ENCODE peak calls at places on chromosome 13, in five cellular contexts. Z, L, T, U and P are unnamed samples.
A peak's percentile ranks its signal among the peaks of the same experiment; 100 is the strongest.

GRCh38 chr13:64130170-64130569 is 2714.5 kb upstream of the PCDH20 start:
- DNase-seq in T (no peak), L (peak; percentile 25), Z (no peak), U (no peak), P (no peak)

GRCh38 chr13:98202026-98202425 is 25.0 kb upstream of the RNF113B start:
- DNase-seq in L (no peak), Z (no peak), T (no peak), U (no peak), P (no peak)

GRCh38 chr13:94309576-94309975 is 169.9 kb downstream of the DCT start:
- DNase-seq in Z (no peak), T (no peak), U (no peak), L (no peak), P (no peak)

GRCh38 chr13:66977156-66977555 is 253.0 kb downstream of the PCDH9 start:
- DNase-seq in L (no peak), T (no peak), Z (no peak), U (no peak), P (no peak)

GRCh38 chr13:43363156-43363918 is 340.0 kb downstream of the DNAJC15 start:
- DNase-seq in L (no peak), U (no peak), Z (no peak), T (peak; percentile 45), P (no peak)

GRCh38 chr13:33236021-33236420 is 49.5 kb downstream of the STARD13 start:
- DNase-seq in T (no peak), L (no peak), Z (no peak), U (no peak), P (no peak)

GRCh38 chr13:59823495-59823894 is 340.2 kb downstream of the DIAPH3 start:
- DNase-seq in Z (no peak), L (no peak), U (no peak), T (peak; percentile 22), P (peak; percentile 38)

GRCh38 chr13:107211073-107211472 is 643.1 kb upstream of the ARGLU1 start:
- DNase-seq in U (peak; percentile 74), L (peak; percentile 79), Z (peak; percentile 83), T (peak; percentile 97), P (peak; percentile 26)

GRCh38 chr13:108561152-108561551 is 68.3 kb upstream of the MYO16 start:
- DNase-seq in T (no peak), U (no peak), L (no peak), Z (no peak), P (no peak)

GRCh38 chr13:43864921-43865320 is 14.6 kb downstream of the CCDC122 start:
- DNase-seq in L (no peak), Z (no peak), U (no peak), T (no peak), P (no peak)

GRCh38 chr13:53200075-53200474 is 171.5 kb downstream of the OLFM4 start:
- DNase-seq in U (no peak), L (no peak), T (no peak), Z (no peak), P (no peak)

GRCh38 chr13:53198699-53199098 is 170.1 kb downstream of the OLFM4 start:
- DNase-seq in L (no peak), Z (no peak), T (no peak), U (no peak), P (no peak)

GRCh38 chr13:53201454-53202225 is 173.0 kb downstream of the OLFM4 start:
- DNase-seq in L (no peak), U (no peak), T (no peak), Z (no peak), P (no peak)

GRCh38 chr13:53198017-53198416 is 169.4 kb downstream of the OLFM4 start:
- DNase-seq in Z (no peak), U (no peak), T (no peak), L (no peak), P (no peak)

DNA sequence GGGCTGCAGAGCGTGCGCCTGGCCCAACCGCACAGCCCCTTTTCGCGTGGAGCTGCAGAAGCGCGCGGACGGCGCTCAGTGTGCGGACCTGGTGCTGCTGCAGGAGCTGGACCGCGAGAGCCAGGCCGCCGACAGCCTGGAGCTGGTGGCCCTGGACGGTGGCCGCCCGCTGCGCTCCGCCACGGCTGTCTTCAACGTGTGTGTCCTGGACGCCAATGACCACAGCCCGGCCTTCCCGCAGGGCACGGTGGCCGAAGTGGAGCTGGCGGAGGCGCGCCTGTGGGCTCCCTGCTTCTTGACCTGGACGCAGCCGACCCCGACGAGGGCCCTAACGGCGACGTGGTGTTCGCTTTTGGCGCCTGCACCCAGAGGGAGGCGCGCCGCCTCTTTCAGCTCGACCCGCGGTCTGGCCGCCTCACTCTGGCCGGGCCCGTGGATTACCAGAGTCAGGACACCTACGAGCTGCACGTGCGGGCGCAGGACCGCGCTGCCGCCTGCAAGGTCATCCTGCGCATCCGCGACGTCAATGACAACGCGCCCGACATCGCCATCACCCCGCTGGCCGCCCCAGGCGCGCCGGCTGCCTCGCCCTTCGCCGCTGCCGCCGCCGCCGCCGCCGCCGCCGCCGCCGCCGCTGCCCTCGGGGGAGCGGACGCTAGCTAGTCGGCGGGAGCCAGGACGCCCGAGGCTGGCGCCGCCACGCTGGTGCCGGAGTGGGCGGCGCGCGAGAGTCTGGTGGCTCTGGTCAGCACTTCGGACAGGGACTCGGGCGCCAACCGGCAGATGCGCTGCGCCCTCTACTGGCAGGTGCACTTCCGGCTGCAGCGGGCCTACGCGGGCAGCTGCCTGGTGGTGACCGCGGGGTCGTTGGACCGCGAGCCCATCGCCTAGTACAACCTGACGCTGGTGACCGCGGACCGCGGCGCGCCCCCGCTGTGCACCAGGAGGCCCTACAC is 172.2 kb downstream of the OLFM4 start:
- DNase-seq in U (peak; percentile 65), L (peak; percentile 82), T (peak; percentile 0), Z (no peak), P (no peak)
- TF ChIP-seq CTCF in U (no peak), L (peak; percentile 81), T (peak; percentile 15), Z (peak; percentile 9), P (peak; percentile 54)

GRCh38 chr13:74009100-74009668 is 125.0 kb downstream of the KLF12 start:
- DNase-seq in T (no peak), U (no peak), L (no peak), Z (no peak), P (no peak)

GRCh38 chr13:74017301-74018092 is 116.7 kb downstream of the KLF12 start:
- DNase-seq in T (no peak), Z (no peak), L (no peak), U (no peak), P (no peak)

GRCh38 chr13:74015137-74015536 is 119.1 kb downstream of the KLF12 start:
- DNase-seq in U (no peak), Z (no peak), T (no peak), L (no peak), P (no peak)
- TF ChIP-seq CTCF in U (no peak), Z (no peak), T (peak; percentile 5), L (peak; percentile 31), P (peak; percentile 3)

GRCh38 chr13:30581582-30581981 is 36.1 kb upstream of the USPL1 start:
- DNase-seq in T (peak; percentile 40), L (no peak), U (no peak), Z (no peak), P (no peak)
- TF ChIP-seq CTCF in T (peak; percentile 43), L (no peak), U (no peak), Z (no peak), P (no peak)

GRCh38 chr13:28306325-28306724 is 168.0 kb downstream of the PAN3 start:
- DNase-seq in Z (no peak), T (no peak), U (no peak), L (no peak), P (no peak)
- TF ChIP-seq CTCF in Z (no peak), T (no peak), U (no peak), L (no peak), P (no peak)

GRCh38 chr13:80276371-80277289 is 64.3 kb downstream of the SPRY2 start:
- DNase-seq in L (no peak), Z (no peak), U (no peak), T (peak; percentile 7), P (peak; percentile 33)
- TF ChIP-seq CTCF in L (no peak), Z (no peak), U (no peak), T (no peak), P (no peak)

GRCh38 chr13:39407138-39407537 is 195.9 kb downstream of the LHFPL6 start:
- DNase-seq in L (no peak), T (no peak), Z (no peak), U (no peak), P (no peak)

GRCh38 chr13:39405107-39405506 is 197.9 kb downstream of the LHFPL6 start:
- DNase-seq in Z (no peak), L (no peak), U (no peak), T (peak; percentile 23), P (no peak)

GRCh38 chr13:39407786-39408185 is 195.2 kb downstream of the LHFPL6 start:
- DNase-seq in U (no peak), T (no peak), L (no peak), Z (no peak), P (no peak)

GRCh38 chr13:39405596-39405995 is 197.4 kb downstream of the LHFPL6 start:
- DNase-seq in U (no peak), L (no peak), Z (no peak), T (no peak), P (no peak)

GRCh38 chr13:39406688-39407087 is 196.3 kb downstream of the LHFPL6 start:
- DNase-seq in U (no peak), T (no peak), Z (no peak), L (no peak), P (no peak)
- TF ChIP-seq CTCF in U (no peak), T (no peak), Z (no peak), L (no peak), P (no peak)

GRCh38 chr13:44934724-44935123 is 54.5 kb downstream of the NUFIP1 start:
- DNase-seq in U (no peak), L (no peak), T (peak; percentile 51), Z (no peak), P (no peak)

GRCh38 chr13:44930907-44931676 is 58.2 kb downstream of the NUFIP1 start:
- DNase-seq in L (no peak), T (peak; percentile 28), Z (no peak), U (no peak), P (no peak)

GRCh38 chr13:44932850-44933251 is 56.4 kb downstream of the NUFIP1 start:
- DNase-seq in T (peak; percentile 38), Z (no peak), L (no peak), U (no peak), P (no peak)

GRCh38 chr13:44930280-44930679 is 59.0 kb downstream of the NUFIP1 start:
- DNase-seq in U (no peak), Z (no peak), T (no peak), L (no peak), P (no peak)

GRCh38 chr13:44932171-44932849 is 57.0 kb downstream of the NUFIP1 start:
- DNase-seq in Z (no peak), U (no peak), L (no peak), T (peak; percentile 70), P (no peak)
- TF ChIP-seq CTCF in Z (no peak), U (no peak), L (no peak), T (no peak), P (no peak)

DNA sequence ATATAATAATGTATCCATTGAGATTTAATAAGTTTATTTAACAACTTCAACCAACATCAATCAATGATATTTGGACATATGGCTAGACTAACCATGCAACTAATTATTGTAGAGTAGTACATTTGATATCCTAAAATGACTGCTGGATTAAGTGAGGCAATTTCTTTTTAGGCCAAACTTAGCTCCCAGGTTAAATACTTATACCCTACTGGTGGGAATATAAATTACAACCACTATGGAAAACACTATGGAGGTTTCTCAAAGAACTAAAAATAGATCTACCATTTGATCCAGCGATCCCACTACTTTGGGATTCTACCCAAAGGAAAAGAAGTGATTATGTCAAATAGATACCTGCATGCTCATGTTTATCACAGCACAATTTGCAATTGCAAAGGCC is 345.8 kb downstream of the RBM26 start:
- DNase-seq in T (no peak), U (no peak), Z (no peak), L (no peak), P (no peak)
- TF ChIP-seq CTCF in T (no peak), U (no peak), Z (no peak), L (peak; percentile 62), P (no peak)